ENCODE peak calls at places on chromosomes 11 and 22, in ten cellular contexts. One of them, this sample, is unnamed.

GRCh38 chr11:72617080-72617744 is 57.0 kb downstream of the PDE2A start:
- DNase-seq in HTR-8/SVneo: no peak
- DNase-seq in GM19239: no peak
- DNase-seq in M059J: peak; percentile 16
- DNase-seq in NCI-H524: no peak
- DNase-seq in ecto neural progenitor cell: no peak
- DNase-seq in NCI-H446 treated with DMSO at 0.1 percent for 48 hours: peak; percentile 52
- DNase-seq in transverse colon: peak; percentile 39
- DNase-seq in posterior vena cava: no peak
- DNase-seq in NCI-H1092 treated with DMSO at 0.1 percent for 48 hours: no peak
- DNase-seq in this sample: no peak

GRCh38 chr22:46041642-46042041 is 64.7 kb upstream of the WNT7B start:
- DNase-seq in HTR-8/SVneo: no peak
- DNase-seq in GM19239: no peak
- DNase-seq in M059J: peak; percentile 50
- DNase-seq in NCI-H524: no peak
- DNase-seq in ecto neural progenitor cell: no peak
- DNase-seq in NCI-H446 treated with DMSO at 0.1 percent for 48 hours: no peak
- DNase-seq in transverse colon: no peak
- DNase-seq in posterior vena cava: peak; percentile 40
- DNase-seq in NCI-H1092 treated with DMSO at 0.1 percent for 48 hours: no peak
- DNase-seq in this sample: no peak

GRCh38 chr11:67269401-67270255 is 3.4 kb downstream of the GRK2 start:
- DNase-seq in HTR-8/SVneo: no peak
- DNase-seq in GM19239: no peak
- DNase-seq in M059J: no peak
- DNase-seq in NCI-H524: no peak
- DNase-seq in ecto neural progenitor cell: no peak
- DNase-seq in NCI-H446 treated with DMSO at 0.1 percent for 48 hours: peak; percentile 77
- DNase-seq in transverse colon: peak; percentile 73
- DNase-seq in posterior vena cava: peak; percentile 78
- DNase-seq in NCI-H1092 treated with DMSO at 0.1 percent for 48 hours: no peak
- DNase-seq in this sample: peak; percentile 74

GRCh38 chr11:65112226-65112550 is 516 bp downstream of the TM7SF2 start:
- DNase-seq in HTR-8/SVneo: no peak
- DNase-seq in GM19239: no peak
- DNase-seq in M059J: no peak
- DNase-seq in NCI-H524: no peak
- DNase-seq in ecto neural progenitor cell: peak; percentile 82
- DNase-seq in NCI-H446 treated with DMSO at 0.1 percent for 48 hours: no peak
- DNase-seq in transverse colon: no peak
- DNase-seq in posterior vena cava: no peak
- DNase-seq in NCI-H1092 treated with DMSO at 0.1 percent for 48 hours: no peak
- DNase-seq in this sample: no peak

GRCh38 chr11:65654375-65655349 is 8.1 kb downstream of the RELA start:
- DNase-seq in HTR-8/SVneo: no peak
- DNase-seq in GM19239: no peak
- DNase-seq in M059J: no peak
- DNase-seq in NCI-H524: no peak
- DNase-seq in ecto neural progenitor cell: no peak
- DNase-seq in NCI-H446 treated with DMSO at 0.1 percent for 48 hours: no peak
- DNase-seq in transverse colon: peak; percentile 8
- DNase-seq in posterior vena cava: peak; percentile 73
- DNase-seq in NCI-H1092 treated with DMSO at 0.1 percent for 48 hours: no peak
- DNase-seq in this sample: no peak

GRCh38 chr11:19027829-19028595 is 32.5 kb downstream of the MRGPRX2 start:
- DNase-seq in HTR-8/SVneo: no peak
- DNase-seq in GM19239: no peak
- DNase-seq in M059J: peak; percentile 99
- DNase-seq in NCI-H524: no peak
- DNase-seq in ecto neural progenitor cell: no peak
- DNase-seq in NCI-H446 treated with DMSO at 0.1 percent for 48 hours: no peak
- DNase-seq in transverse colon: no peak
- DNase-seq in posterior vena cava: no peak
- DNase-seq in NCI-H1092 treated with DMSO at 0.1 percent for 48 hours: no peak
- DNase-seq in this sample: no peak

GRCh38 chr11:40099391-40100169 is 1359.9 kb downstream of the LRRC4C start:
- DNase-seq in HTR-8/SVneo: no peak
- DNase-seq in GM19239: no peak
- DNase-seq in M059J: no peak
- DNase-seq in NCI-H524: no peak
- DNase-seq in ecto neural progenitor cell: no peak
- DNase-seq in NCI-H446 treated with DMSO at 0.1 percent for 48 hours: no peak
- DNase-seq in transverse colon: no peak
- DNase-seq in posterior vena cava: peak; percentile 59
- DNase-seq in NCI-H1092 treated with DMSO at 0.1 percent for 48 hours: no peak
- DNase-seq in this sample: no peak

GRCh38 chr11:66849501-66850234 is 6.4 kb downstream of the RCE1 start:
- DNase-seq in HTR-8/SVneo: no peak
- DNase-seq in GM19239: no peak
- DNase-seq in M059J: no peak
- DNase-seq in NCI-H524: no peak
- DNase-seq in ecto neural progenitor cell: peak; percentile 32
- DNase-seq in NCI-H446 treated with DMSO at 0.1 percent for 48 hours: no peak
- DNase-seq in transverse colon: no peak
- DNase-seq in posterior vena cava: peak; percentile 78
- DNase-seq in NCI-H1092 treated with DMSO at 0.1 percent for 48 hours: no peak
- DNase-seq in this sample: no peak

GRCh38 chr11:130832571-130833432 is 83.5 kb downstream of the SNX19 start:
- DNase-seq in HTR-8/SVneo: no peak
- DNase-seq in GM19239: no peak
- DNase-seq in M059J: peak; percentile 33
- DNase-seq in NCI-H524: no peak
- DNase-seq in ecto neural progenitor cell: no peak
- DNase-seq in NCI-H446 treated with DMSO at 0.1 percent for 48 hours: no peak
- DNase-seq in transverse colon: no peak
- DNase-seq in posterior vena cava: no peak
- DNase-seq in NCI-H1092 treated with DMSO at 0.1 percent for 48 hours: no peak
- DNase-seq in this sample: no peak

GRCh38 chr22:29154364-29155048 is 51.2 kb upstream of the EMID1 start:
- DNase-seq in HTR-8/SVneo: peak; percentile 66
- DNase-seq in GM19239: peak; percentile 65
- DNase-seq in M059J: peak; percentile 43
- DNase-seq in NCI-H524: peak; percentile 65
- DNase-seq in ecto neural progenitor cell: peak; percentile 92
- DNase-seq in NCI-H446 treated with DMSO at 0.1 percent for 48 hours: peak; percentile 37
- DNase-seq in transverse colon: peak; percentile 76
- DNase-seq in posterior vena cava: peak; percentile 95
- DNase-seq in NCI-H1092 treated with DMSO at 0.1 percent for 48 hours: peak; percentile 64
- DNase-seq in this sample: peak; percentile 94

GRCh38 chr11:73393479-73394415 is 17.5 kb downstream of the RELT start:
- DNase-seq in HTR-8/SVneo: peak; percentile 87
- DNase-seq in GM19239: peak; percentile 83
- DNase-seq in M059J: peak; percentile 73
- DNase-seq in NCI-H524: no peak
- DNase-seq in ecto neural progenitor cell: peak; percentile 80
- DNase-seq in NCI-H446 treated with DMSO at 0.1 percent for 48 hours: peak; percentile 39
- DNase-seq in transverse colon: peak; percentile 80
- DNase-seq in posterior vena cava: peak; percentile 91
- DNase-seq in NCI-H1092 treated with DMSO at 0.1 percent for 48 hours: peak; percentile 64
- DNase-seq in this sample: peak; percentile 85

GRCh38 chr11:64000026-64000739 is 13.9 kb downstream of the OTUB1 start:
- DNase-seq in HTR-8/SVneo: no peak
- DNase-seq in GM19239: peak; percentile 92
- DNase-seq in M059J: no peak
- DNase-seq in NCI-H524: no peak
- DNase-seq in ecto neural progenitor cell: peak; percentile 86
- DNase-seq in NCI-H446 treated with DMSO at 0.1 percent for 48 hours: no peak
- DNase-seq in transverse colon: peak; percentile 71
- DNase-seq in posterior vena cava: peak; percentile 90
- DNase-seq in NCI-H1092 treated with DMSO at 0.1 percent for 48 hours: no peak
- DNase-seq in this sample: no peak

GRCh38 chr11:122215244-122215992 is 99.4 kb upstream of the BLID start:
- DNase-seq in HTR-8/SVneo: peak; percentile 81
- DNase-seq in GM19239: peak; percentile 40
- DNase-seq in M059J: peak; percentile 97
- DNase-seq in NCI-H524: peak; percentile 32
- DNase-seq in ecto neural progenitor cell: peak; percentile 85
- DNase-seq in NCI-H446 treated with DMSO at 0.1 percent for 48 hours: no peak
- DNase-seq in transverse colon: peak; percentile 48
- DNase-seq in posterior vena cava: peak; percentile 95
- DNase-seq in NCI-H1092 treated with DMSO at 0.1 percent for 48 hours: peak; percentile 75
- DNase-seq in this sample: peak; percentile 86

GRCh38 chr11:130211781-130212401 is 52.3 kb downstream of the ST14 start:
- DNase-seq in HTR-8/SVneo: no peak
- DNase-seq in GM19239: no peak
- DNase-seq in M059J: no peak
- DNase-seq in NCI-H524: no peak
- DNase-seq in ecto neural progenitor cell: peak; percentile 33
- DNase-seq in NCI-H446 treated with DMSO at 0.1 percent for 48 hours: no peak
- DNase-seq in transverse colon: peak; percentile 6
- DNase-seq in posterior vena cava: peak; percentile 80
- DNase-seq in NCI-H1092 treated with DMSO at 0.1 percent for 48 hours: no peak
- DNase-seq in this sample: peak; percentile 69

GRCh38 chr22:38824587-38824986 is 19.2 kb downstream of the NPTXR start:
- DNase-seq in HTR-8/SVneo: peak; percentile 49
- DNase-seq in GM19239: no peak
- DNase-seq in M059J: peak; percentile 71
- DNase-seq in NCI-H524: no peak
- DNase-seq in ecto neural progenitor cell: peak; percentile 89
- DNase-seq in NCI-H446 treated with DMSO at 0.1 percent for 48 hours: no peak
- DNase-seq in transverse colon: peak; percentile 31
- DNase-seq in posterior vena cava: peak; percentile 82
- DNase-seq in NCI-H1092 treated with DMSO at 0.1 percent for 48 hours: no peak
- DNase-seq in this sample: no peak

GRCh38 chr11:23078289-23078971 is 218.2 kb upstream of the CCDC179 start:
- DNase-seq in HTR-8/SVneo: no peak
- DNase-seq in GM19239: peak; percentile 7
- DNase-seq in M059J: peak; percentile 5
- DNase-seq in NCI-H524: no peak
- DNase-seq in ecto neural progenitor cell: no peak
- DNase-seq in NCI-H446 treated with DMSO at 0.1 percent for 48 hours: no peak
- DNase-seq in transverse colon: no peak
- DNase-seq in posterior vena cava: no peak
- DNase-seq in NCI-H1092 treated with DMSO at 0.1 percent for 48 hours: no peak
- DNase-seq in this sample: no peak

GRCh38 chr11:110295487-110296225 is 758 bp downstream of the RDX start:
- DNase-seq in HTR-8/SVneo: peak; percentile 38
- DNase-seq in GM19239: peak; percentile 74
- DNase-seq in M059J: peak; percentile 67
- DNase-seq in NCI-H524: no peak
- DNase-seq in ecto neural progenitor cell: peak; percentile 70
- DNase-seq in NCI-H446 treated with DMSO at 0.1 percent for 48 hours: peak; percentile 63
- DNase-seq in transverse colon: peak; percentile 58
- DNase-seq in posterior vena cava: peak; percentile 84
- DNase-seq in NCI-H1092 treated with DMSO at 0.1 percent for 48 hours: peak; percentile 75
- DNase-seq in this sample: peak; percentile 81

GRCh38 chr11:89184021-89184420 is 6.3 kb downstream of the TYR start:
- DNase-seq in HTR-8/SVneo: no peak
- DNase-seq in GM19239: no peak
- DNase-seq in M059J: peak; percentile 31
- DNase-seq in NCI-H524: no peak
- DNase-seq in ecto neural progenitor cell: no peak
- DNase-seq in NCI-H446 treated with DMSO at 0.1 percent for 48 hours: no peak
- DNase-seq in transverse colon: no peak
- DNase-seq in posterior vena cava: no peak
- DNase-seq in NCI-H1092 treated with DMSO at 0.1 percent for 48 hours: no peak
- DNase-seq in this sample: no peak

GRCh38 chr11:27209562-27210005 is 153.4 kb downstream of the CCDC34 start:
- DNase-seq in HTR-8/SVneo: peak; percentile 83
- DNase-seq in GM19239: no peak
- DNase-seq in M059J: peak; percentile 99
- DNase-seq in NCI-H524: peak; percentile 43
- DNase-seq in ecto neural progenitor cell: no peak
- DNase-seq in NCI-H446 treated with DMSO at 0.1 percent for 48 hours: peak; percentile 98
- DNase-seq in transverse colon: no peak
- DNase-seq in posterior vena cava: peak; percentile 78
- DNase-seq in NCI-H1092 treated with DMSO at 0.1 percent for 48 hours: peak; percentile 58
- DNase-seq in this sample: no peak

GRCh38 chr11:57567210-57567511 is 311 bp downstream of the UBE2L6 start:
- DNase-seq in HTR-8/SVneo: no peak
- DNase-seq in GM19239: no peak
- DNase-seq in M059J: peak; percentile 56
- DNase-seq in NCI-H524: no peak
- DNase-seq in ecto neural progenitor cell: no peak
- DNase-seq in NCI-H446 treated with DMSO at 0.1 percent for 48 hours: no peak
- DNase-seq in transverse colon: peak; percentile 34
- DNase-seq in posterior vena cava: no peak
- DNase-seq in NCI-H1092 treated with DMSO at 0.1 percent for 48 hours: peak; percentile 31
- DNase-seq in this sample: peak; percentile 76

GRCh38 chr22:31676700-31677099 is 14.7 kb upstream of the PISD start:
- DNase-seq in HTR-8/SVneo: peak; percentile 90
- DNase-seq in GM19239: peak; percentile 89
- DNase-seq in M059J: peak; percentile 9
- DNase-seq in NCI-H524: peak; percentile 89
- DNase-seq in ecto neural progenitor cell: peak; percentile 89
- DNase-seq in NCI-H446 treated with DMSO at 0.1 percent for 48 hours: no peak
- DNase-seq in transverse colon: peak; percentile 97
- DNase-seq in posterior vena cava: peak; percentile 98
- DNase-seq in NCI-H1092 treated with DMSO at 0.1 percent for 48 hours: no peak
- DNase-seq in this sample: peak; percentile 97

GRCh38 chr22:46374663-46375474 is 39.4 kb downstream of the TRMU start:
- DNase-seq in HTR-8/SVneo: no peak
- DNase-seq in GM19239: no peak
- DNase-seq in M059J: no peak
- DNase-seq in NCI-H524: no peak
- DNase-seq in ecto neural progenitor cell: no peak
- DNase-seq in NCI-H446 treated with DMSO at 0.1 percent for 48 hours: no peak
- DNase-seq in transverse colon: peak; percentile 85
- DNase-seq in posterior vena cava: no peak
- DNase-seq in NCI-H1092 treated with DMSO at 0.1 percent for 48 hours: no peak
- DNase-seq in this sample: no peak

GRCh38 chr11:118086913-118087768 is at the start of gene SMIM35:
- DNase-seq in HTR-8/SVneo: no peak
- DNase-seq in GM19239: no peak
- DNase-seq in M059J: no peak
- DNase-seq in NCI-H524: no peak
- DNase-seq in ecto neural progenitor cell: no peak
- DNase-seq in NCI-H446 treated with DMSO at 0.1 percent for 48 hours: no peak
- DNase-seq in transverse colon: no peak
- DNase-seq in posterior vena cava: no peak
- DNase-seq in NCI-H1092 treated with DMSO at 0.1 percent for 48 hours: no peak
- DNase-seq in this sample: no peak

GRCh38 chr11:27391336-27392015 is 28.5 kb upstream of the CCDC34 start:
- DNase-seq in HTR-8/SVneo: no peak
- DNase-seq in GM19239: no peak
- DNase-seq in M059J: peak; percentile 73
- DNase-seq in NCI-H524: no peak
- DNase-seq in ecto neural progenitor cell: no peak
- DNase-seq in NCI-H446 treated with DMSO at 0.1 percent for 48 hours: no peak
- DNase-seq in transverse colon: no peak
- DNase-seq in posterior vena cava: no peak
- DNase-seq in NCI-H1092 treated with DMSO at 0.1 percent for 48 hours: no peak
- DNase-seq in this sample: no peak

GRCh38 chr11:121763526-121763925 is 310.8 kb upstream of the SORL1-AS1 start:
- DNase-seq in HTR-8/SVneo: no peak
- DNase-seq in GM19239: peak; percentile 38
- DNase-seq in M059J: no peak
- DNase-seq in NCI-H524: no peak
- DNase-seq in ecto neural progenitor cell: no peak
- DNase-seq in NCI-H446 treated with DMSO at 0.1 percent for 48 hours: no peak
- DNase-seq in transverse colon: no peak
- DNase-seq in posterior vena cava: no peak
- DNase-seq in NCI-H1092 treated with DMSO at 0.1 percent for 48 hours: no peak
- DNase-seq in this sample: no peak

GRCh38 chr22:44444341-44445306 is 53.4 kb downstream of the RTL6 start:
- DNase-seq in HTR-8/SVneo: no peak
- DNase-seq in GM19239: no peak
- DNase-seq in M059J: no peak
- DNase-seq in NCI-H524: no peak
- DNase-seq in ecto neural progenitor cell: peak; percentile 49
- DNase-seq in NCI-H446 treated with DMSO at 0.1 percent for 48 hours: no peak
- DNase-seq in transverse colon: no peak
- DNase-seq in posterior vena cava: peak; percentile 77
- DNase-seq in NCI-H1092 treated with DMSO at 0.1 percent for 48 hours: no peak
- DNase-seq in this sample: peak; percentile 63

GRCh38 chr11:84022695-84023094 is 736.5 kb upstream of the CCDC90B start:
- DNase-seq in HTR-8/SVneo: no peak
- DNase-seq in GM19239: no peak
- DNase-seq in M059J: no peak
- DNase-seq in NCI-H524: no peak
- DNase-seq in ecto neural progenitor cell: no peak
- DNase-seq in NCI-H446 treated with DMSO at 0.1 percent for 48 hours: no peak
- DNase-seq in transverse colon: no peak
- DNase-seq in posterior vena cava: no peak
- DNase-seq in NCI-H1092 treated with DMSO at 0.1 percent for 48 hours: no peak
- DNase-seq in this sample: no peak

GRCh38 chr11:121321614-121322243 is 29.2 kb downstream of the SC5D start:
- DNase-seq in HTR-8/SVneo: peak; percentile 18
- DNase-seq in GM19239: no peak
- DNase-seq in M059J: peak; percentile 45
- DNase-seq in NCI-H524: peak; percentile 40
- DNase-seq in ecto neural progenitor cell: no peak
- DNase-seq in NCI-H446 treated with DMSO at 0.1 percent for 48 hours: peak; percentile 43
- DNase-seq in transverse colon: peak; percentile 49
- DNase-seq in posterior vena cava: no peak
- DNase-seq in NCI-H1092 treated with DMSO at 0.1 percent for 48 hours: peak; percentile 85
- DNase-seq in this sample: no peak